ENCODE peak calls at places on chromosomes 6 and 20, in six cellular contexts. C, E, W, X, I and Q are unnamed samples.
A peak's percentile ranks its signal among the peaks of the same experiment; 100 is the strongest.

GRCh38 chr20:4546786-4547185 is 174.9 kb upstream of the PRND start:
- DNase-seq in C (no peak), E (peak; percentile 65), W (peak; percentile 92), X (no peak), I (no peak), Q (no peak)

GRCh38 chr20:45138451-45139300 is 14.4 kb upstream of the WFDC12 start:
- DNase-seq in C (no peak), E (peak; percentile 42), W (no peak), X (peak; percentile 33), I (peak; percentile 31), Q (no peak)

GRCh38 chr20:45489083-45489531 is 19.6 kb downstream of the WFDC2 start:
- DNase-seq in C (no peak), E (no peak), W (peak; percentile 21), X (peak; percentile 35), I (no peak), Q (no peak)

GRCh38 chr6:19757036-19757435 is 80.1 kb upstream of the ID4 start:
- DNase-seq in C (peak; percentile 11), E (peak; percentile 53), W (peak; percentile 69), X (no peak), I (no peak), Q (no peak)

GRCh38 chr20:15364781-15365180 is 1027.4 kb upstream of the FLRT3 start:
- DNase-seq in C (no peak), E (no peak), W (no peak), X (no peak), I (no peak), Q (no peak)

GRCh38 chr6:5749016-5749665 is 257.6 kb downstream of the NRN1 start:
- DNase-seq in C (no peak), E (no peak), W (no peak), X (no peak), I (no peak), Q (no peak)

GRCh38 chr6:157317129-157317814 is 6.0 kb downstream of the TMEM242 start:
- DNase-seq in C (peak; percentile 89), E (peak; percentile 89), W (peak; percentile 84), X (peak; percentile 88), I (peak; percentile 68), Q (peak; percentile 71)

GRCh38 chr6:22102671-22103070 is 194.2 kb downstream of the PRL start:
- DNase-seq in C (no peak), E (no peak), W (peak; percentile 62), X (no peak), I (no peak), Q (no peak)

GRCh38 chr6:24356310-24357035 is 1.4 kb downstream of the DCDC2 start:
- DNase-seq in C (no peak), E (no peak), W (no peak), X (no peak), I (no peak), Q (no peak)

GRCh38 chr20:56925696-56926101 is 296.6 kb downstream of the TFAP2C start:
- DNase-seq in C (no peak), E (no peak), W (no peak), X (no peak), I (no peak), Q (no peak)

GRCh38 chr20:47227576-47227975 is 128.9 kb downstream of the ZMYND8 start:
- DNase-seq in C (no peak), E (no peak), W (no peak), X (no peak), I (no peak), Q (no peak)

GRCh38 chr6:144320746-144321145 is 35.6 kb downstream of the UTRN start:
- DNase-seq in C (no peak), E (no peak), W (no peak), X (no peak), I (no peak), Q (no peak)

GRCh38 chr20:9054176-9054575 is 14.7 kb upstream of the PLCB4 start:
- DNase-seq in C (no peak), E (no peak), W (peak; percentile 77), X (no peak), I (no peak), Q (no peak)

GRCh38 chr20:64214952-64215351 is 40.6 kb upstream of the PCMTD2 start:
- DNase-seq in C (no peak), E (no peak), W (no peak), X (no peak), I (no peak), Q (no peak)

GRCh38 chr6:170167657-170168159 is 123.2 kb downstream of the DLL1 start:
- DNase-seq in C (peak; percentile 8), E (no peak), W (no peak), X (no peak), I (peak; percentile 32), Q (no peak)

GRCh38 chr6:161169690-161170089 is 104.2 kb downstream of the AGPAT4 start:
- DNase-seq in C (no peak), E (peak; percentile 52), W (peak; percentile 82), X (peak; percentile 29), I (no peak), Q (no peak)

GRCh38 chr6:145506554-145506953 is 228.8 kb downstream of the EPM2A start:
- DNase-seq in C (no peak), E (peak; percentile 2), W (peak; percentile 26), X (no peak), I (no peak), Q (no peak)

GRCh38 chr6:123997223-123997622 is 193.6 kb downstream of the NKAIN2 start:
- DNase-seq in C (no peak), E (no peak), W (no peak), X (no peak), I (no peak), Q (no peak)

GRCh38 chr6:156258981-156259380 is 518.2 kb upstream of the ARID1B start:
- DNase-seq in C (no peak), E (no peak), W (no peak), X (no peak), I (no peak), Q (no peak)

GRCh38 chr6:166555066-166555465 is 31.4 kb downstream of the RAMACL start:
- DNase-seq in C (no peak), E (no peak), W (no peak), X (no peak), I (no peak), Q (no peak)

GRCh38 chr20:37363221-37364012 is 17.5 kb downstream of the SRC start:
- DNase-seq in C (peak; percentile 41), E (no peak), W (no peak), X (peak; percentile 76), I (no peak), Q (no peak)

GRCh38 chr20:37360515-37361115 is 14.7 kb downstream of the SRC start:
- DNase-seq in C (peak; percentile 18), E (no peak), W (no peak), X (peak; percentile 3), I (no peak), Q (no peak)

GRCh38 chr20:37362821-37363220 is 16.9 kb downstream of the SRC start:
- DNase-seq in C (peak; percentile 38), E (no peak), W (no peak), X (no peak), I (no peak), Q (no peak)

GRCh38 chr20:37361336-37361735 is 15.4 kb downstream of the SRC start:
- DNase-seq in C (peak; percentile 44), E (no peak), W (no peak), X (no peak), I (no peak), Q (no peak)

DNA sequence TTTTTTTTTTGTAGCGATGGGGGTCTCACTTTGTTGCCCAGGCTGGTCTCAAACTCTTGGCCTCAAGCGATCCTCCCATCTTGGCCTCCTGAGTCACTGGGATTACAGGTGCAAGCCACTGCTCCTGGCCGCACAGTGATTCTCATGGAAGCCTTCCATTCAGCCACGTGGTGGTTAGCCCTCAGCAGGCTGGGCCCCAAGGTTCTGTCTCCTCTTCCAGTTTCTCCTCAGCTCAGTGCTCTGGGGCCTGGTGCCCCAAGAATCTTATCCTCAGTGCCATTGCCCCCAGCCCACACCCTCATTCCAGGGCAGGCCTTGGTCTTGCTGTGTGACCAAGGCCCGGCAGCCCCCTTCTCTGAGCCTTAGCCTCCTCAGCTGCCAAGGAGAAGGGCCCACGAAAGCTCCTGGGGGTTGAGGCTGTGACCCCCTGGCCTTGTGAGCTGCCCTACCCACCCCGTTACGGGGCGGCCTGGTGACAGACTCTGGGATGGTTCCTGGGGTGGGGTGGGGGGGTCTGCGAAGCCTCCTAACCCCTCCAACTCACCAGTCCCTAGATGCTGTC is 16.4 kb downstream of the SRC start:
- DNase-seq in C (peak; percentile 19), E (no peak), W (no peak), X (peak; percentile 17), I (no peak), Q (no peak)
- H3K4me1 ChIP-seq in C (no peaks in the 10 kb centered on the region), E (no peaks in the 10 kb centered on the region), W (no peaks in the 10 kb centered on the region), X (peaks cover 38% of the 10 kb centered on the region), I (peaks cover 13% of the 10 kb centered on the region), Q (peaks cover 43% of the 10 kb centered on the region)

GRCh38 chr6:44166591-44167184 is 8.1 kb downstream of the CAPN11 start:
- DNase-seq in C (peak; percentile 72), E (no peak), W (no peak), X (no peak), I (no peak), Q (no peak)

GRCh38 chr6:44162876-44163625 is 4.4 kb downstream of the CAPN11 start:
- DNase-seq in C (peak; percentile 54), E (no peak), W (peak; percentile 14), X (peak; percentile 41), I (no peak), Q (no peak)

GRCh38 chr6:44158770-44159228 is at the start of gene CAPN11:
- DNase-seq in C (no peak), E (no peak), W (no peak), X (no peak), I (no peak), Q (no peak)

GRCh38 chr6:44166116-44166515 is 7.5 kb downstream of the CAPN11 start:
- DNase-seq in C (no peak), E (no peak), W (no peak), X (no peak), I (no peak), Q (no peak)

GRCh38 chr6:44161997-44162338 is 3.3 kb downstream of the CAPN11 start:
- DNase-seq in C (peak; percentile 97), E (no peak), W (peak; percentile 59), X (peak; percentile 59), I (no peak), Q (no peak)
- TF ChIP-seq CTCF in C (no peak), E (no peak), W (no peak), X (no peak), I (no peak), Q (no peak)

DNA sequence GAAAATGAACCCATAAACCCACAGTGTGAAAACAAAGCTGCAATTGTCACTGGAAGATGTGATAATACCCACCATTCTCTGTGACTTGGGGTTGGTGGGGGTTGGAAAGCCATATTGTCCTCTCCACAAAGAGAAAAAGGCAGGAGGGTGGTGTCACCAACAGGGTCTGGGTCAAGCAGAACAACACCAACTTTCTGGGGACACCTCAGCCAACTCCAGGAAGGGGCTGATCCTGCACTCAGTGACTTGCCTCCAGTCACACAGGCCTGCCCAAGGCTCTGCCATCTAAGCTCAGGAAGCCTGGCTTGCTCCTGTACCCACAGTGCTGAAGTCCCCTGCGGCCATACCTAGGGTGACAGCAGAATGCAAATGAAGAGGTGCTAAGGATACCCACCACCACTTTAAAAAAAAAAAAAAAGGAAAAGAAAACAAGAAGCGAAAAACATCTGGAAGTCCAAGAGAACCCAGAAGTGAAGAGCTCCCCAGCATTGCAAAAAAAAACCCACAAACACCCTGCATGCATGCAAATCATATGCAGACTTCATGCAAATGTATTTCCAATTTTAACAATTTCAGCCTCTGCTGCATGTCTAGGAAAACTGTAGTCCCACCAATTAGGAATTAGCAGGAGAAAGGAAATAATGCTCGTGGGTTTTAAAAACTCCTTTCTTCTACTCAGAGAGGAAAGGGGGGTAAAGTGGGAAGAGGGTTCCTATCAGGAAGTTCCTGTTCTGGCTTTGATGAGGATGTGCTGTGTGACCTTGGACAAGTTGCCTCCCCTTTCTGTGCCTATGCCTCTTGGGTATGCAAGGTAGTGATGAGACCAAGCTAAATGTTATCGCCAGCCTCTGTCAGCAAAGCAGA is 110.5 kb downstream of the PREX1 start:
- DNase-seq in C (no peak), E (no peak), W (no peak), X (no peak), I (no peak), Q (no peak)
- H3K4me1 ChIP-seq in C (peaks cover 13% of the 10 kb centered on the region), E (no peaks in the 10 kb centered on the region), W (peaks cover 6% of the 10 kb centered on the region), X (peaks cover 16% of the 10 kb centered on the region), I (peaks cover 5% of the 10 kb centered on the region), Q (peaks cover 31% of the 10 kb centered on the region)

GRCh38 chr20:33674294-33675126 is at the start of gene NECAB3:
- DNase-seq in C (peak; percentile 99), E (peak; percentile 79), W (peak; percentile 60), X (peak; percentile 83), I (peak; percentile 88), Q (peak; percentile 48)
- TF ChIP-seq CTCF in C (no peak), E (no peak), W (no peak), X (no peak), I (peak; percentile 8), Q (no peak)